ENCODE peak calls at places on chromosomes 11 and 22, in nine cellular contexts. K, T, E, P, O, C, Z, G and N are unnamed samples.

GRCh38 chr22:26713823-26714449 is 56.5 kb downstream of the MIAT start:
- DNase-seq in P (no peak), O (no peak), T (no peak), G (peak; percentile 26), K (peak; percentile 54), E (peak; percentile 14), C (peak; percentile 67), Z (no peak), N (no peak)

GRCh38 chr11:57638005-57638760 is 11.5 kb downstream of the YPEL4 start:
- DNase-seq in E (peak; percentile 86), G (peak; percentile 87), Z (no peak), T (peak; percentile 86), P (no peak), C (peak; percentile 88), O (peak; percentile 81), K (peak; percentile 41), N (no peak)

GRCh38 chr11:124108158-124108557 is 7.1 kb upstream of the VWA5A start:
- DNase-seq in Z (peak; percentile 55), C (peak; percentile 64), P (no peak), T (no peak), K (no peak), O (no peak), E (peak; percentile 34), G (peak; percentile 46), N (no peak)

GRCh38 chr11:108319541-108320145 is 96.8 kb downstream of the ATM start:
- DNase-seq in T (no peak), P (no peak), O (no peak), E (no peak), Z (no peak), C (peak; percentile 67), K (no peak), G (peak; percentile 64), N (no peak)

GRCh38 chr11:58067685-58068084 is 36.9 kb downstream of the OR6Q1 start:
- DNase-seq in O (no peak), Z (no peak), E (peak; percentile 44), T (no peak), C (no peak), P (no peak), G (peak; percentile 19), K (no peak), N (no peak)

GRCh38 chr22:28903719-28904118 is 20.3 kb downstream of the ZNRF3 start:
- DNase-seq in G (no peak), Z (no peak), O (no peak), E (no peak), T (no peak), K (no peak), P (no peak), C (no peak), N (no peak)

GRCh38 chr11:124859171-124859570 is 6.1 kb upstream of the ROBO3 start:
- DNase-seq in O (no peak), C (no peak), K (no peak), G (no peak), T (no peak), Z (no peak), P (no peak), E (no peak), N (no peak)

GRCh38 chr22:37060801-37061610 is 9.5 kb downstream of the KCTD17 start:
- DNase-seq in Z (no peak), O (no peak), K (no peak), E (no peak), T (no peak), G (no peak), C (no peak), P (no peak), N (no peak)

GRCh38 chr22:17726561-17727243 is 47.6 kb downstream of the BID start:
- DNase-seq in P (no peak), G (peak; percentile 50), T (no peak), E (peak; percentile 43), K (no peak), Z (no peak), C (peak; percentile 50), O (no peak), N (no peak)

GRCh38 chr11:60857378-60858232 is 1.9 kb upstream of the PTGDR2 start:
- DNase-seq in P (no peak), C (peak; percentile 76), G (peak; percentile 51), Z (no peak), K (no peak), T (no peak), O (no peak), E (peak; percentile 44), N (no peak)

GRCh38 chr11:108871867-108872266 is 207.0 kb downstream of the DDX10 start:
- DNase-seq in C (peak; percentile 26), O (no peak), P (no peak), Z (no peak), K (no peak), G (no peak), E (no peak), T (no peak), N (no peak)

GRCh38 chr11:107840120-107840479 is 18.5 kb downstream of the SLC35F2 start:
- DNase-seq in C (no peak), P (no peak), Z (no peak), E (no peak), O (no peak), G (no peak), T (no peak), K (no peak), N (no peak)

GRCh38 chr11:94184362-94184761 is 55.7 kb downstream of the PANX1 start:
- DNase-seq in Z (no peak), G (no peak), O (no peak), C (no peak), T (no peak), E (no peak), P (no peak), K (no peak), N (no peak)

GRCh38 chr11:123537726-123538125 is 107.7 kb downstream of the GRAMD1B start:
- DNase-seq in K (no peak), P (no peak), T (no peak), C (no peak), O (no peak), E (no peak), Z (no peak), G (no peak), N (no peak)

GRCh38 chr11:22276535-22276934 is 61.6 kb upstream of the SLC17A6 start:
- DNase-seq in Z (no peak), G (no peak), C (no peak), K (no peak), P (no peak), E (no peak), O (no peak), T (no peak), N (no peak)

GRCh38 chr22:35394810-35395563 is 5.0 kb upstream of the MCM5 start:
- DNase-seq in E (peak; percentile 41), P (no peak), T (no peak), G (no peak), O (no peak), K (no peak), Z (no peak), C (no peak), N (no peak)

GRCh38 chr22:20748082-20748481 is 25.8 kb upstream of the SERPIND1 start:
- DNase-seq in P (no peak), C (no peak), E (no peak), G (no peak), Z (no peak), T (no peak), K (no peak), O (peak; percentile 29), N (no peak)

GRCh38 chr11:134845474-134846435 is 433.7 kb upstream of the B3GAT1 start:
- DNase-seq in O (no peak), P (no peak), G (no peak), E (no peak), T (no peak), K (no peak), C (no peak), Z (no peak), N (no peak)

GRCh38 chr11:33775064-33775807 is 916 bp upstream of the FBXO3 start:
- DNase-seq in T (no peak), C (no peak), Z (no peak), P (no peak), E (no peak), O (no peak), K (no peak), G (no peak), N (no peak)

GRCh38 chr11:108115495-108116140 is 5.7 kb upstream of the ACAT1 start:
- DNase-seq in G (peak; percentile 84), T (no peak), P (peak; percentile 86), Z (no peak), E (peak; percentile 96), K (peak; percentile 70), O (no peak), C (peak; percentile 90), N (peak; percentile 96)